ENCODE peak calls at places on chromosomes 6 and 20, in six cellular contexts. K is activated T-cell treated with anti-CD3 and anti-CD28 coated beads for 48 hours; N is CD8-positive, alpha-beta T cell; A is activated T-helper 1 cell treated with Interleukin-2 at 50 U/mL for 16 hours; Q is germinal center; J is activated CD4-positive, alpha-beta T cell treated with anti-CD3 and anti-CD28 coated beads, Interleukin-2, amount 50 U/mL, for 1 hour. W is an unnamed sample.

GRCh38 chr6:156848533-156848932 is 71.4 kb downstream of the ARID1B start:
- DNase-seq in K (no peak), N (no peak), A (no peak), Q (no peak), J (no peak), W (no peak)

GRCh38 chr20:46767127-46767761 is 57.8 kb downstream of the SLC2A10 start:
- DNase-seq in K (no peak), N (no peak), A (no peak), Q (peak; percentile 40), J (no peak), W (peak; percentile 77)

GRCh38 chr20:10609276-10609675 is 64.5 kb downstream of the JAG1 start:
- DNase-seq in K (no peak), N (no peak), A (no peak), Q (no peak), J (no peak), W (no peak)

GRCh38 chr6:85764844-85765243 is 122.2 kb upstream of the SYNCRIP start:
- DNase-seq in K (no peak), N (no peak), A (no peak), Q (no peak), J (no peak), W (no peak)

GRCh38 chr6:28727559-28728211 is 196.1 kb downstream of the TRIM27 start:
- DNase-seq in K (no peak), N (no peak), A (no peak), Q (no peak), J (no peak), W (peak; percentile 61)

GRCh38 chr6:39092124-39092523 is 22.9 kb downstream of the SAYSD1 start:
- DNase-seq in K (no peak), N (no peak), A (no peak), Q (no peak), J (no peak), W (peak; percentile 52)

GRCh38 chr6:163900570-163900969 is 486.1 kb downstream of the QKI start:
- DNase-seq in K (no peak), N (no peak), A (no peak), Q (no peak), J (no peak), W (no peak)

GRCh38 chr20:45629496-45630100 is at the start of gene WFDC10A:
- DNase-seq in K (peak; percentile 10), N (no peak), A (no peak), Q (peak; percentile 54), J (no peak), W (peak; percentile 75)

GRCh38 chr20:54184920-54185626 is 11.3 kb upstream of the CYP24A1 start:
- DNase-seq in K (no peak), N (no peak), A (no peak), Q (no peak), J (no peak), W (no peak)

GRCh38 chr20:32387262-32387661 is 29.1 kb downstream of the ASXL1 start:
- DNase-seq in K (no peak), N (no peak), A (no peak), Q (no peak), J (no peak), W (no peak)

GRCh38 chr6:127343753-127344659 is 597 bp upstream of the ECHDC1 start:
- DNase-seq in K (no peak), N (no peak), A (no peak), Q (peak; percentile 4), J (no peak), W (peak; percentile 56)

GRCh38 chr6:116218172-116218633 is 35.7 kb downstream of the TSPYL4 start:
- DNase-seq in K (no peak), N (no peak), A (no peak), Q (no peak), J (no peak), W (peak; percentile 63)

GRCh38 chr20:32527447-32528055 is 57.6 kb downstream of the NOL4L start:
- DNase-seq in K (no peak), N (no peak), A (no peak), Q (no peak), J (no peak), W (no peak)

GRCh38 chr6:21186479-21187055 is 407.0 kb upstream of the SOX4 start:
- DNase-seq in K (no peak), N (no peak), A (no peak), Q (no peak), J (no peak), W (no peak)

GRCh38 chr6:21933351-21933750 is 339.8 kb downstream of the SOX4 start:
- DNase-seq in K (no peak), N (no peak), A (no peak), Q (no peak), J (no peak), W (no peak)

GRCh38 chr6:157488635-157489226 is 107.7 kb downstream of the ZDHHC14 start:
- DNase-seq in K (no peak), N (no peak), A (no peak), Q (no peak), J (no peak), W (no peak)

GRCh38 chr20:44126445-44126844 is 60.5 kb downstream of the JPH2 start:
- DNase-seq in K (no peak), N (no peak), A (no peak), Q (no peak), J (no peak), W (no peak)

GRCh38 chr6:27280064-27280539 is 32.0 kb downstream of the POM121L2 start:
- DNase-seq in K (peak; percentile 42), N (no peak), A (no peak), Q (no peak), J (peak; percentile 9), W (peak; percentile 45)

GRCh38 chr20:48609491-48609978 is 218.3 kb downstream of the PREX1 start:
- DNase-seq in K (no peak), N (no peak), A (no peak), Q (no peak), J (no peak), W (no peak)

GRCh38 chr6:157571269-157571668 is 190.3 kb downstream of the ZDHHC14 start:
- DNase-seq in K (no peak), N (no peak), A (no peak), Q (peak; percentile 65), J (no peak), W (no peak)

GRCh38 chr20:1391640-1392442 is 1.0 kb downstream of the FKBP1A start:
- DNase-seq in K (no peak), N (no peak), A (no peak), Q (no peak), J (no peak), W (peak; percentile 67)

GRCh38 chr20:45965169-45966002 is 6.6 kb downstream of the ZNF335 start:
- DNase-seq in K (no peak), N (no peak), A (no peak), Q (no peak), J (no peak), W (no peak)

GRCh38 chr6:157762636-157763035 is 60.4 kb upstream of the SNX9 start:
- DNase-seq in K (no peak), N (no peak), A (no peak), Q (peak; percentile 22), J (no peak), W (no peak)

GRCh38 chr6:95596021-95596420 is 18.7 kb downstream of the MANEA start:
- DNase-seq in K (no peak), N (no peak), A (no peak), Q (no peak), J (no peak), W (no peak)

GRCh38 chr20:50027611-50028105 is 44.9 kb downstream of the SNAI1 start:
- DNase-seq in K (no peak), N (no peak), A (no peak), Q (no peak), J (no peak), W (no peak)

GRCh38 chr6:7312616-7313504 is at the start of gene SSR1:
- DNase-seq in K (peak; percentile 95), N (peak; percentile 84), A (peak; percentile 87), Q (peak; percentile 98), J (peak; percentile 86), W (peak; percentile 98)

GRCh38 chr6:43739642-43740091 is 30.3 kb upstream of the VEGFA start:
- DNase-seq in K (no peak), N (no peak), A (no peak), Q (no peak), J (no peak), W (no peak)

GRCh38 chr6:104612541-104612940 is 247.2 kb downstream of the HACE1 start:
- DNase-seq in K (no peak), N (no peak), A (no peak), Q (no peak), J (no peak), W (no peak)

GRCh38 chr20:54267510-54268003 is 59.7 kb downstream of the PFDN4 start:
- DNase-seq in K (no peak), N (no peak), A (no peak), Q (no peak), J (no peak), W (no peak)

GRCh38 chr20:2230671-2231488 is 64.9 kb upstream of the TGM3 start:
- DNase-seq in K (no peak), N (no peak), A (no peak), Q (no peak), J (no peak), W (no peak)

GRCh38 chr6:117399924-117400323 is 25.8 kb downstream of the ROS1 start:
- DNase-seq in K (no peak), N (no peak), A (no peak), Q (no peak), J (no peak), W (no peak)

GRCh38 chr6:139402935-139403386 is 28.5 kb upstream of the CITED2 start:
- DNase-seq in K (no peak), N (no peak), A (no peak), Q (no peak), J (no peak), W (no peak)

GRCh38 chr20:24134284-24134683 is 145.7 kb upstream of the GGTLC1 start:
- DNase-seq in K (no peak), N (no peak), A (no peak), Q (no peak), J (no peak), W (no peak)

GRCh38 chr6:51214442-51214841 is 395.8 kb downstream of the TFAP2B start:
- DNase-seq in K (no peak), N (no peak), A (no peak), Q (no peak), J (no peak), W (no peak)

GRCh38 chr6:89597988-89598387 is 40.6 kb downstream of the LYRM2 start:
- DNase-seq in K (no peak), N (no peak), A (no peak), Q (no peak), J (no peak), W (peak; percentile 51)

GRCh38 chr6:163711615-163712568 is 297.4 kb downstream of the QKI start:
- DNase-seq in K (no peak), N (no peak), A (no peak), Q (peak; percentile 72), J (no peak), W (no peak)

GRCh38 chr20:37926612-37927011 is 23.7 kb downstream of the VSTM2L start:
- DNase-seq in K (no peak), N (no peak), A (no peak), Q (no peak), J (no peak), W (no peak)

GRCh38 chr20:3753098-3753497 is 14.5 kb downstream of the ADISSP start:
- DNase-seq in K (peak; percentile 36), N (peak; percentile 37), A (peak; percentile 27), Q (peak; percentile 78), J (peak; percentile 63), W (peak; percentile 84)

GRCh38 chr6:85544776-85545175 is 48.9 kb downstream of the SNX14 start:
- DNase-seq in K (no peak), N (no peak), A (no peak), Q (no peak), J (no peak), W (no peak)

GRCh38 chr6:20574355-20574754 is 40.1 kb downstream of the CDKAL1 start:
- DNase-seq in K (no peak), N (no peak), A (no peak), Q (no peak), J (no peak), W (no peak)

W was measured in Karpas-422.